ENCODE peak calls at places on chromosomes 6 and 20, in ten cellular contexts. S, F, J, G, U, W, B, H, Y and Z are unnamed samples. For H3K27me3, the result is how much of the 10 kb centered on the place peaks cover.

GRCh38 chr6:98839788-98840361 is 5.5 kb downstream of the POU3F2 start:
- DNase-seq in S (no peak), F (no peak), J (no peak), G (no peak), U (no peak), W (no peak), B (no peak), H (no peak), Y (no peak), Z (no peak)

GRCh38 chr20:49306903-49307336 is 29.1 kb upstream of the ZNFX1 start:
- DNase-seq in S (no peak), F (no peak), J (no peak), G (no peak), U (no peak), W (peak), B (no peak), H (no peak), Y (no peak), Z (no peak)

GRCh38 chr6:52416629-52417151 is 3.5 kb upstream of the EFHC1 start:
- DNase-seq in S (peak), F (no peak), J (no peak), G (no peak), U (peak), W (peak), B (no peak), H (no peak), Y (no peak), Z (no peak)

GRCh38 chr6:142946924-142947701 is 2.1 kb upstream of the HIVEP2 start:
- DNase-seq in S (peak), F (peak), J (peak), G (peak), U (no peak), W (peak), B (peak), H (peak), Y (peak), Z (no peak)

GRCh38 chr6:72271531-72271930 is 350.3 kb upstream of the KCNQ5 start:
- DNase-seq in S (no peak), F (no peak), J (no peak), G (no peak), U (no peak), W (no peak), B (no peak), H (no peak), Y (no peak), Z (no peak)

GRCh38 chr6:45522486-45522885 is 144.8 kb upstream of the SUPT3H start:
- DNase-seq in S (no peak), F (no peak), J (no peak), G (no peak), U (no peak), W (no peak), B (no peak), H (no peak), Y (no peak), Z (no peak)

GRCh38 chr6:80641591-80641990 is 535.1 kb downstream of the BCKDHB start:
- DNase-seq in S (no peak), F (no peak), J (no peak), G (no peak), U (no peak), W (no peak), B (no peak), H (no peak), Y (no peak), Z (no peak)

GRCh38 chr6:16059496-16059895 is 69.4 kb upstream of the MYLIP start:
- DNase-seq in S (no peak), F (no peak), J (no peak), G (no peak), U (no peak), W (no peak), B (no peak), H (no peak), Y (no peak), Z (no peak)

GRCh38 chr6:155418017-155418749 is 37.5 kb downstream of the NOX3 start:
- DNase-seq in S (peak), F (peak), J (peak), G (peak), U (no peak), W (peak), B (peak), H (no peak), Y (no peak), Z (no peak)

GRCh38 chr20:51481311-51481997 is 61.1 kb downstream of the NFATC2 start:
- DNase-seq in S (no peak), F (no peak), J (no peak), G (no peak), U (no peak), W (no peak), B (no peak), H (no peak), Y (no peak), Z (no peak)

GRCh38 chr6:149035806-149036205 is 281.7 kb upstream of the TAB2 start:
- DNase-seq in S (no peak), F (no peak), J (no peak), G (no peak), U (no peak), W (no peak), B (no peak), H (no peak), Y (no peak), Z (no peak)

GRCh38 chr20:38181207-38181693 is 16.2 kb upstream of the TGM2 start:
- DNase-seq in S (no peak), F (peak), J (no peak), G (peak), U (no peak), W (no peak), B (no peak), H (no peak), Y (peak), Z (no peak)

GRCh38 chr6:81138236-81138635 is 614.2 kb downstream of the TENT5A start:
- DNase-seq in S (no peak), F (no peak), J (no peak), G (no peak), U (no peak), W (no peak), B (no peak), H (no peak), Y (no peak), Z (no peak)

GRCh38 chr6:165925474-165926156 is 242.0 kb downstream of the TBXT start:
- DNase-seq in S (no peak), F (no peak), J (no peak), G (no peak), U (no peak), W (no peak), B (no peak), H (no peak), Y (no peak), Z (no peak)

GRCh38 chr6:141301779-141302178 is 830.9 kb upstream of the GJE1 start:
- DNase-seq in S (no peak), F (no peak), J (no peak), G (no peak), U (no peak), W (no peak), B (no peak), H (no peak), Y (no peak), Z (no peak)

GRCh38 chr6:43800746-43801488 is 30.9 kb downstream of the VEGFA start:
- DNase-seq in S (no peak), F (no peak), J (no peak), G (no peak), U (no peak), W (no peak), B (no peak), H (no peak), Y (no peak), Z (no peak)

GRCh38 chr20:46027245-46027853 is 1.7 kb upstream of the SLC12A5 start:
- DNase-seq in S (peak), F (peak), J (no peak), G (no peak), U (no peak), W (peak), B (peak), H (no peak), Y (no peak), Z (no peak)

GRCh38 chr6:119261944-119262284 is 87.6 kb downstream of the MAN1A1 start:
- DNase-seq in S (no peak), F (no peak), J (no peak), G (no peak), U (no peak), W (no peak), B (no peak), H (no peak), Y (no peak), Z (no peak)

GRCh38 chr6:38151580-38152500 is 332.3 kb downstream of the ZFAND3 start:
- DNase-seq in S (no peak), F (no peak), J (no peak), G (no peak), U (no peak), W (no peak), B (no peak), H (no peak), Y (no peak), Z (no peak)

GRCh38 chr6:69974193-69974592 is 107.8 kb downstream of the COL19A1 start:
- DNase-seq in S (no peak), F (no peak), J (no peak), G (no peak), U (no peak), W (no peak), B (peak), H (no peak), Y (no peak), Z (no peak)

GRCh38 chr6:114362396-114362795 is 19.6 kb upstream of the HS3ST5 start:
- DNase-seq in S (no peak), F (no peak), J (no peak), G (no peak), U (no peak), W (no peak), B (no peak), H (no peak), Y (no peak), Z (no peak)

GRCh38 chr20:39310363-39311037 is 348.4 kb downstream of the DHX35 start:
- DNase-seq in S (no peak), F (no peak), J (no peak), G (no peak), U (no peak), W (no peak), B (no peak), H (no peak), Y (no peak), Z (no peak)

GRCh38 chr20:3515379-3516175 is 44.8 kb downstream of the ATRN start:
- DNase-seq in S (no peak), F (no peak), J (no peak), G (no peak), U (no peak), W (no peak), B (no peak), H (no peak), Y (no peak), Z (no peak)

GRCh38 chr20:11092151-11092550 is 418.4 kb upstream of the JAG1 start:
- DNase-seq in S (no peak), F (no peak), J (no peak), G (no peak), U (no peak), W (no peak), B (no peak), H (no peak), Y (no peak), Z (no peak)

GRCh38 chr20:11338506-11339306 is 579.0 kb upstream of the BTBD3 start:
- DNase-seq in S (no peak), F (no peak), J (no peak), G (no peak), U (no peak), W (no peak), B (no peak), H (no peak), Y (no peak), Z (no peak)

GRCh38 chr20:16580127-16580526 is 6.9 kb upstream of the KIF16B start:
- DNase-seq in S (no peak), F (no peak), J (no peak), G (no peak), U (no peak), W (no peak), B (no peak), H (no peak), Y (no peak), Z (no peak)

GRCh38 chr6:132712366-132712765 is 1.5 kb downstream of the VNN1 start:
- DNase-seq in S (peak), F (peak), J (no peak), G (no peak), U (no peak), W (no peak), B (no peak), H (no peak), Y (no peak), Z (no peak)

GRCh38 chr6:84772428-84773132 is 8.2 kb upstream of the TBX18 start:
- DNase-seq in S (no peak), F (no peak), J (no peak), G (no peak), U (no peak), W (no peak), B (no peak), H (no peak), Y (no peak), Z (no peak)

GRCh38 chr6:22873531-22874136 is 304.3 kb downstream of the HDGFL1 start:
- DNase-seq in S (peak), F (no peak), J (peak), G (peak), U (no peak), W (no peak), B (no peak), H (no peak), Y (peak), Z (no peak)

GRCh38 chr6:43900560-43901329 is 130.7 kb downstream of the VEGFA start:
- DNase-seq in S (no peak), F (no peak), J (no peak), G (no peak), U (no peak), W (no peak), B (no peak), H (no peak), Y (no peak), Z (no peak)

GRCh38 chr6:108039681-108040080 is 34.9 kb downstream of the OSTM1 start:
- DNase-seq in S (no peak), F (no peak), J (no peak), G (no peak), U (no peak), W (no peak), B (no peak), H (no peak), Y (no peak), Z (no peak)

GRCh38 chr6:37141291-37142046 is 28.5 kb upstream of the PIM1 start:
- DNase-seq in S (no peak), F (no peak), J (no peak), G (peak), U (no peak), W (no peak), B (no peak), H (no peak), Y (peak), Z (no peak)

GRCh38 chr20:32820000-32820697 is 395 bp downstream of the MAPRE1 start:
- DNase-seq in S (peak), F (peak), J (peak), G (peak), U (peak), W (peak), B (no peak), H (no peak), Y (no peak), Z (peak)
- TF ChIP-seq POLR2A in S (no peak), F (peak), J (peak), G (peak), U (no peak), W (no peak), B (peak), H (no peak), Y (no peak), Z (no peak)

DNA sequence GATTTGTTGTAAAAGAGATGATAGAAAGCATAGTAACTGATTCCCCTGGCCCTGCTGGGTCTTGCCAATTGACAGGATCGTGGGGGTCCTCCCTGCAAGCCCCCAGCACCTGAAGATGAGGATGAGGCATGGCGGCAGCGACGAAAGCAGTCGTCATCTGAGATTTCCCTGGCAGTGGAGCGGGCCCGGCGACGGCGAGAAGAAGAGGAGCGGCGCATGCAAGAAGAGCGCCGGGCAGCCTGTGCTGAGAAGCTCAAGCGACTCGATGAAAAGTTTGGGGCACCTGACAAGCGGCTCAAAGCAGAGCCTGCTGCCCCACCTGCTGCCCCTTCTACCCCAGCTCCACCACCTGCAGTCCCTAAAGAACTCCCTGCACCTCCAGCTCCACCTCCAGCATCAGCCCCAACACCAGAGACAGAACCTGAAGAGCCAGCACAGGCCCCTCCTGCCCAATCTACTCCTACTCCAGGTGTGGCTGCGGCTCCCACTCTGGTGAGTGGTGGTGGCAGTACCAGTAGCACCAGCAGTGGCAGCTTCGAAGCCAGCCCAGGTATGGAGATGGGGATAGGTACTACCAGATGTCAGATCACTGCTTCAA is 7.3 kb downstream of the PRRC2A start:
- DNase-seq in S (no peak), F (no peak), J (no peak), G (no peak), U (no peak), W (no peak), B (no peak), H (no peak), Y (no peak), Z (no peak)
- H3K27me3 ChIP-seq in S (under half), F (under half), J (under half), G (under half), U (under half), W (under half), B (under half), H (under half), Y (under half), Z (under half)

GRCh38 chr6:63573140-63573898 is 1.0 kb downstream of the LOC128125822 start:
- DNase-seq in S (peak), F (peak), J (peak), G (peak), U (peak), W (peak), B (peak), H (peak), Y (peak), Z (peak)
- TF ChIP-seq POLR2A in S (peak), F (peak), J (peak), G (peak), U (peak), W (peak), B (peak), H (peak), Y (no peak), Z (peak)

GRCh38 chr6:34053721-34054120 is 92.2 kb downstream of the GRM4 start:
- DNase-seq in S (no peak), F (no peak), J (no peak), G (no peak), U (no peak), W (no peak), B (no peak), H (no peak), Y (no peak), Z (no peak)
- H3K27me3 ChIP-seq in S (under half), F (under half), J (under half), G (under half), U (under half), W (under half), B (under half), H (under half), Y (under half), Z (under half)

GRCh38 chr6:106685833-106686232 is 56.5 kb downstream of the QRSL1 start:
- DNase-seq in S (no peak), F (no peak), J (no peak), G (no peak), U (no peak), W (no peak), B (no peak), H (no peak), Y (no peak), Z (no peak)
- TF ChIP-seq POLR2A in S (no peak), F (no peak), J (no peak), G (no peak), U (no peak), W (no peak), B (no peak), H (no peak), Y (no peak), Z (no peak)

DNA sequence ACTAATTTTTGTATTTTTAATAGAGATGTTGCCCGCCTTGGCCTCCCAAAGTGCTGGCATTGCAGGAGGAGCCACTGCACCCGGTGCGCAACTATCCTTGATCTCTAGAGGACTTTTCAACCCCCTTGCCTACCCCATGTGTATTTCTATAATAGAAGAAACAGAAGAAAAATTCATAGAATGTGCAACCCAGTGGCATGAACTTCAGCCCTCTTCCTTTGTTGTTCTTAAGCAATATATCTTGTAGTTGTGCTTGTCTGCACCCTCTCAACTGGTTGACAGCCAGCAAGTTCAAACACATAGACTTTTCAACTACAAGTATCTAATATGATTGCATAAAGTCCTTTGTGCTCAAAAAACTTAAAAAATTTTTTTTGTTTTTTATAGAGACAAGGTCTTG is 72.3 kb upstream of the NCOA3 start:
- DNase-seq in S (no peak), F (no peak), J (no peak), G (no peak), U (no peak), W (no peak), B (no peak), H (no peak), Y (no peak), Z (no peak)
- H3K27me3 ChIP-seq in S (under half), F (under half), J (under half), G (under half), U (under half), W (under half), B (under half), H (under half), Y (under half), Z (under half)

GRCh38 chr6:57305754-57306153 is 11.7 kb upstream of the PRIM2 start:
- DNase-seq in S (no peak), F (no peak), J (no peak), G (no peak), U (no peak), W (no peak), B (no peak), H (no peak), Y (no peak), Z (no peak)

GRCh38 chr6:57303931-57304681 is 13.3 kb upstream of the PRIM2 start:
- DNase-seq in S (no peak), F (no peak), J (no peak), G (no peak), U (no peak), W (no peak), B (no peak), H (no peak), Y (no peak), Z (no peak)

GRCh38 chr6:57302477-57302876 is 15.0 kb upstream of the PRIM2 start:
- DNase-seq in S (no peak), F (no peak), J (no peak), G (no peak), U (no peak), W (no peak), B (no peak), H (no peak), Y (no peak), Z (no peak)

GRCh38 chr6:57306273-57306672 is 11.2 kb upstream of the PRIM2 start:
- DNase-seq in S (no peak), F (no peak), J (no peak), G (no peak), U (no peak), W (no peak), B (no peak), H (no peak), Y (no peak), Z (no peak)

GRCh38 chr6:57305112-57305511 is 12.3 kb upstream of the PRIM2 start:
- DNase-seq in S (no peak), F (no peak), J (no peak), G (no peak), U (no peak), W (no peak), B (no peak), H (no peak), Y (no peak), Z (no peak)
- TF ChIP-seq POLR2A in S (no peak), F (no peak), J (no peak), G (no peak), U (no peak), W (no peak), B (no peak), H (no peak), Y (no peak), Z (no peak)

GRCh38 chr20:62820208-62820961 is 3.5 kb downstream of the COL9A3 start:
- DNase-seq in S (no peak), F (no peak), J (no peak), G (no peak), U (no peak), W (no peak), B (no peak), H (peak), Y (no peak), Z (no peak)
- H3K27me3 ChIP-seq in S (under half), F (under half), J (under half), G (under half), U (under half), W (under half), B (under half), H (under half), Y (under half), Z (under half)

DNA sequence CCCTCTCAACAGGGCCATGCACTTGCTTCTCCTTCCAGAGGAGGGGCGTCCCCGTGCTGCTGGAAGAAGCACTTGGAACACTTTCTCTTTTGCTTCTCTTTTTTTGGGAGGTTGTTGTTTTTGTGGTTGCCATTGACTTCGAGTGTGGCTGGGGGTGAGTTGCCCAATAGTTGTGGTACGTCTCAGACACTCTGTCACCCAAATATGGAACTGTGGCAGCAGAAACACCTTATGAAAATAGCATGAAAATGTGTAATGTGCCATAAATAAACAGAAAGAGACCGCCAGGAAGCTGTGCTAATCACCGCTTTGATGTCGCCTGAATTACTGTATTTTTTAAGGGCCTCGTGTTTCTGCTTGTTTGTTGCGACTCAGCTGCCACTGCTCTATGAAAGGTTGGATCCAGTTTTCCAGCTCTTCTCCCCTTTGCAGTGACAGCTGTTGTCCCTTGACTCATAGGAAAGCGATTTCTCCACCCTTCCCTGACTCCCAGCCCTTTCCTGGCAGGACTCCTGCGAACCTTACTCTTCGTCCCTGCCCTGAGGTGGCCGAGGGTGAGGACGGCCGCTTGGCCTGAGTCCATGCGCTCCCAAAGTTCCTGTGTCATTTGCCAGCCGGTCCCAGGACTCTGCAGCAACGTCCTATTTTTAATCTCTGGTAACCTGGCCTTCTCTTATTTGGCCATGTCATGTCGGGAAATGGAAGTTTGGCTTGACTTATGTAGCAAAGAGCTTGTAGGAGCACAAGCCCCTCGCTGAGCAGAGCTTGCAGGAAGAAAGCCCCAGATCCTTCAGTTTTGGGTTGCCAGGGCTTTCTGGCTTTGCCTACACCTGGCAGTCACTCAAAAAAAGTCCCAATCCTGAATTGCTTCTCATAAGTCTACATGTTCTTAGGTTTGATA is 694.6 kb downstream of the QKI start:
- DNase-seq in S (peak), F (peak), J (no peak), G (peak), U (no peak), W (peak), B (peak), H (no peak), Y (peak), Z (no peak)
- TF ChIP-seq POLR2A in S (no peak), F (no peak), J (no peak), G (no peak), U (no peak), W (no peak), B (no peak), H (no peak), Y (no peak), Z (no peak)